ENCODE peak calls at places on chromosomes 5 and 9, in four cellular contexts. S is SK-N-SH; I is effector memory CD4-positive, alpha-beta T cell; W is small intestine. K is an unnamed sample.

GRCh38 chr5:38715671-38716070 is 130.1 kb upstream of the OSMR start:
- DNase-seq in S (peak), W (no peak), I (no peak), K (no peak)

GRCh38 chr9:125240649-125240999 is 519 bp downstream of the HSPA5 start:
- DNase-seq in S (no peak), I (no peak), W (peak), K (peak)

GRCh38 chr5:22496666-22497065 is 356.5 kb downstream of the CDH12 start:
- DNase-seq in I (no peak), S (no peak), W (no peak), K (no peak)

GRCh38 chr9:134206317-134207300 is 42.2 kb upstream of the RNU6ATAC start:
- DNase-seq in S (peak), W (no peak), I (no peak), K (no peak)

GRCh38 chr5:113038714-113039113 is 62.1 kb downstream of the DCP2 start:
- DNase-seq in W (no peak), S (no peak), I (no peak), K (no peak)

GRCh38 chr9:112380102-112380581 is at the start of gene HSDL2:
- DNase-seq in S (no peak), I (no peak), W (peak), K (peak)

GRCh38 chr5:68505917-68506860 is 290.6 kb downstream of the PIK3R1 start:
- DNase-seq in S (no peak), I (no peak), W (peak), K (no peak)

GRCh38 chr9:92507005-92507404 is 24.7 kb upstream of the ASPN start:
- DNase-seq in W (peak), I (no peak), S (no peak), K (no peak)

GRCh38 chr9:70159630-70160029 is 99.1 kb upstream of the SMC5 start:
- DNase-seq in S (no peak), I (no peak), W (no peak), K (no peak)

GRCh38 chr9:101923451-101923850 is 185.0 kb upstream of the GRIN3A start:
- DNase-seq in I (no peak), W (no peak), S (no peak), K (no peak)

GRCh38 chr5:73447234-73448071 is 1.1 kb downstream of the FOXD1 start:
- DNase-seq in I (no peak), S (peak), W (no peak), K (peak)

GRCh38 chr9:77707696-77708095 is 59.6 kb upstream of the GNA14 start:
- DNase-seq in S (no peak), I (no peak), W (no peak), K (no peak)

GRCh38 chr5:101977729-101978345 is 318.2 kb downstream of the SLCO4C1 start:
- DNase-seq in W (peak), S (peak), I (no peak), K (no peak)

GRCh38 chr9:109857337-109857736 is 77.3 kb downstream of the PALM2AKAP2 start:
- DNase-seq in W (no peak), I (no peak), S (no peak), K (no peak)

GRCh38 chr5:97534166-97534565 is 351.1 kb upstream of the RIOK2 start:
- DNase-seq in W (peak), S (peak), I (no peak), K (no peak)

GRCh38 chr9:136011703-136012496 is 50.7 kb upstream of the UBAC1 start:
- DNase-seq in I (no peak), S (peak), W (no peak), K (peak)

GRCh38 chr9:135787776-135788575 is 86.0 kb downstream of the KCNT1 start:
- DNase-seq in I (no peak), S (no peak), W (no peak), K (no peak)

GRCh38 chr5:35089688-35090314 is 42.1 kb upstream of the AGXT2 start:
- DNase-seq in S (peak), I (peak), W (peak), K (peak)

GRCh38 chr9:27303219-27303618 is 6.3 kb upstream of the EQTN start:
- DNase-seq in S (peak), I (no peak), W (no peak), K (no peak)

GRCh38 chr5:73918791-73919221 is 292.8 kb downstream of the ARHGEF28 start:
- DNase-seq in W (no peak), I (no peak), S (no peak), K (no peak)

GRCh38 chr9:129240581-129241211 is 62.6 kb upstream of the IER5L start:
- DNase-seq in W (no peak), S (no peak), I (no peak), K (no peak)

GRCh38 chr9:129838707-129839259 is 3.5 kb downstream of the USP20 start:
- DNase-seq in W (no peak), S (no peak), I (no peak), K (no peak)

GRCh38 chr5:159034083-159034824 is 65.5 kb downstream of the EBF1 start:
- DNase-seq in I (no peak), S (no peak), W (peak), K (no peak)
- H3K4me3 ChIP-seq in I (no peak), S (no peak), W (no peak), K (no peak)

DNA sequence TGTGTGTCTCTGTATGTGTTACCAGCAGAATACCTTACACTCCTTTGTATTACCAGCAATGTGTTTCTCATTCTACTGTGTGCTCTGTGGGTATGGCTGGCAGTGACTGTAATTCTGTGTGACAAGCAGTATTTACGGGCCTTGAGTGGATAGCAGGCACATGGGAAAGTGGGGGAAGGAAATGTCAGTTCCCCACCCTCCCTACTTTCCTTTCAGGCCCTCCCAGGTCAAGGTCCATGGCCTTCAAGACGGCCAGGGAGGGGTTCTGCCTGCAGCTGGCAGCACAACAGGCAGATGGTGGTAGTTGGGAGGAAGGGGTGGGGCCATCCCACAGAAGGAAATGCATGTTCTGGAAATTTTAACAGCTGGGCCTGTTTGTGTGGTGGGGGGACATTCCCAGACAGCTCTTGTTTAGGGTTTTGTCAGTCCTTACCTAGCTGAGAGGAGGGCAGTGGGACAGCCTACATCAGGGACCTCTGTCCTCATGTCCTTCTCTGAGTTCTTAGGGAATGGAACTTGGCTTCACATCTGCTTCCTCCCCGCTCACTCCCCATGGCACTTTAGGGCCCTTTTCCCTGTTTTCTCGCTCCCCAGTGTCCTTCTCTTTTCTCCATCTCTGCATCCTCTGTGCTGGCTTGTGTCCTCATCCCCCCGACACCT is 14.6 kb upstream of the TNIP1 start:
- DNase-seq in W (peak), I (no peak), S (peak), K (no peak)
- H3K27ac ChIP-seq in W (peak), I (peak), S (no peak), K (peak)

GRCh38 chr5:1005362-1005851 is 3.2 kb upstream of the NKD2 start:
- DNase-seq in I (no peak), W (no peak), S (no peak), K (no peak)
- H3K4me3 ChIP-seq in I (peak), W (peak), S (no peak), K (peak)

DNA sequence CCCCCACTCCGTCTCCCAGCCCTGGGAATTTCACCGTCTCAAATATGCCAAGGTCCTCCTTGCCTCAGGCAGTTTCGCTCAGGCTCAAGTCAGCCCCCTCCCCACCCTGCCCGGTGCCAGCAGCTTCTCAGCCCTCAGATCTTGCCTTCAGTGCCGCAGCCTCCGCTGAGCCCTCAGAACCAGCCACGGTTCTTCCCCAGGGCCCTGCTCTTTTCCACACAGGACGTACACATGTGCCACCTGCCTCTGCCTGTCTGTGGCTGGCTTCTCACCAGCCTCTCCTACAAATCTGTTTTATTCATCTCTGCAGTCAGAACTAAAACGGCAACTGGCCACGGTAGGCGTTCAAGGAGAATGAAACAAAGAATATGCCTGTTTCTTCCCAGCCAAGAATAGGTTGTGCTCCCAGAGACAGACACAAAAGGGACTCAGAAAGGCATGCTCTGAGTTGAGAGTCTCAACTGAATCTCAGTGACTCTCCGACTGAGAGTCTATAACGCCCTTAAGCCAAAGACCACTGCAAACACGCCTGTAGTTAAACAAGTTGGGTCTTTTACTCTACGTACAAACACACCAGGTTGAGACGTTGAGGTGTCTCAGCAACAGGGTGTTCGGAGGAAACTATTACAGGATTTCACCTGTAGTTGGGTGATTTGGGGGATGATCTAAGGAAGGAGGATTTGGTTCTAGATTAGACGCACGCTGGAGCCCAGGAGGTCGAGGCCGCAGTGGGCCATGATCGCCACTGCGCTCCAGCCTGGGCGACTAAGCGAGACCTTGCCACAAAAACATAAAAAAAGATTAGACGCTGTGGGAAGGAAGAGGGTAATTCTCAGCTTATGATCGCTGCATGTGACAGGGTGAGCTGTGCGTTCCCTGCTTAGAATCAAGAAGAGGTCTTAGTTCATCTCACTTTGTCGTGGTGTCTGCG is 10.5 kb upstream of the GRIN1 start:
- DNase-seq in S (peak), W (peak), I (no peak), K (peak)
- H3K27ac ChIP-seq in S (peak), W (peak), I (peak), K (peak)

DNA sequence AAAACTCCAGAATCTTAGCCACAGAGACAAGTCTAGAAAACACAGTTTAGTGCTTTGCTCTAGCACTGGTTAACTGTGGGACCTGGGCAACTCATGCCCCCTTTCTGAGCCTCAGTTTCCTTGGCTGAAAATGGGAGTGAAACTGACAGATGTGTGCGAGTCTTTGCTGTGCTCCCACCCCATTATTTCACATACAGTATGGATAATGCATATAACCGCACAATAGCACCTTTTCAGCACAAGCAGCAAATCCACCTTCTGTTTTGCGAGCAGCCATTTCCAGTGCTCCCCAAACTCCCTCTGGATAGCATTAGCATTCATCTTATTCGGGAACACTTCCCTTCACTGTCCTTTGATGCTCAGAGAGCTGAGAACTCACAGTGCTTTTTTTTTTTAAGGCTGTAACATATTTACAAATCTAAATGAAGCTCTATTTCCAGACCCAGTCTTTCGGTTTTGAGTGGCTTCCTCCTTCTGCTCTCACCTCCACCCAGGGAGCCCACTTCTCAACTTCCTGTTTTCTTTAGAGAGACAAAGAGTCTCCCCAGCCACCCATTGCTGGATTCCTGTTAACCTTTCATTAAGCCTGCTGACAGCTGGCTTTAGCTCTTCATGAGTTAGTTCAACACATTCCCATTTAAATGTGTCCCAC is 49.2 kb downstream of the TIMD4 start:
- DNase-seq in I (peak), S (no peak), W (peak), K (no peak)
- H3K4me3 ChIP-seq in I (peak), S (no peak), W (no peak), K (no peak)

GRCh38 chr9:100426532-100427365 is at the start of gene MSANTD3:
- DNase-seq in I (peak), S (peak), W (peak), K (peak)

GRCh38 chr9:100426194-100426531 is 780 bp upstream of the MSANTD3 start:
- DNase-seq in W (no peak), I (no peak), S (peak), K (no peak)

GRCh38 chr9:100430286-100430940 is 3.5 kb downstream of the MSANTD3 start:
- DNase-seq in S (no peak), I (no peak), W (no peak), K (no peak)

GRCh38 chr9:100427366-100428263 is 672 bp downstream of the MSANTD3 start:
- DNase-seq in W (peak), S (no peak), I (no peak), K (peak)

DNA sequence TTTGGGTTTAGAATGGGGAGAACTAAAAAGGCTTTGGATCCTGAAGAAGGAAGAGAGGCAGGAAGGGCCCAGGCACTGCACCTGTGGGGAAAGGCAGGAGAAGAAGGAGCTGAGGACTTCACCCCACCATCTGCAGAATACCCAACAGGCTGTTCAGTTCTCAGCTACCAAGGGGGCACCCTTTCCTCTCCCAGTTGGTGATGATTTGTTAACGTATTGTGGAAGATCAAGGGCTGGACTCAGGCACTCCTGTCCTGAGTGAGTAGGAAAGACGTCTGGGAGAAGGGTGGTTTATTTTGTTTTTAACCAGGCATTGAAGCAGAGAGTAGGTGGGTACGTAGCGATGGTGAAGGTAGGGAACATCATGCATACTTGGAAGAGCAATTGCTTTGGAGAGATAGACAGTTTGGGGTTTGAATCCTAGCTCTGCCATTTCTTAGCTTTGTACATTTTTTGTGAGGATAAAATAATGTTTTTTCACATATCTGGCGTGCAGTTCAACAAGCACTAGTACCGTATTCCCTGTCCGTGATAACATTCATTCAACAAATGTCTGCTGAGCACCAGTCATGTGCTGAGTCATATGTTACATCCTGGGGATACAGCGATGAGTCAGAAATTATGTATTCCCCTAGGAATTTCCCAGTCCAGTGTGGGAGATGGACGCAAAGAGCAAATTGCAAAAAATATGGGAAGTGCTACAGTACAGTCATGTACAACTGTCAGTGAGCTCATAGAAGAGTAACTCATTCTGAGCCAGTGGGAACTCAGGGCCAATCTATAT is 2.1 kb downstream of the MSANTD3 start:
- DNase-seq in W (peak), I (no peak), S (no peak), K (no peak)
- H3K27ac ChIP-seq in W (no peak), I (no peak), S (peak), K (peak)

DNA sequence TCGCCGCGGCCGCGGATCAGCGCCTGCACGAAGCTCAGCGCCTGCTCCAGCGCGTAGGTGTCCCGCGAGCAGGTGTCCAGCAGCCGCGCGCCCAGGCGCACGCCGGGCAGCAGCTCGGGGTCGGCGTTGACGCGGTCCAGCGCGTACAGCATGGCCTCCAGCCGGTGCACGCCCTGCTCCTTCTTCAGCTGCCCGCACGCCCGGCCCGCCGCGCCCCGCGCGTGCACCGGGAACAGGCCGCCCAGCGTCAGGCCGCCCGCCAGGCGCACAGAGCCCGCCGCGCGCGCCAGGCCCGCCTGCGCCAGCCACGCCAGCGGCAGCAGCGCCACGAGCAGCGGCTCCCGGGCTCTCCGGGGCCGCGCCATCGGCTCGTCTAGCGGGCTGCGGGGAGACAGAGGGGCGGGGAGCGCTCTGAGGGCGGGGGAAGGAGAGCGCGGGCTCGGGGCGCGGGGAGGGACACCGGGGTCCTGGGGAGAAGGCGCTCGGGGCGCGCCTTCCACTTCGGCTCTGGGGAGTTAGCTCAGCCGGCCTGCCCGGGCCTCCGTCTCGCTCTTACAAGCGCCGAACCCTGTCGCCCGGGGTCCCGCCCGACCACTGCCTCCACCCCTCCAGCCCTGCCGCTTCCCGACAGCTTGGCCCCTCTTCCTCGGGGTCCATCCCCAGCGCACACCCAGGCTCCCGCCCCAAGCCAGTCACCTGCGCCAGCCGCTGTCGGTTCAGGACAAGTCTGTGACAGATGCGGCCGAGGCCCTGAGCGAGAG is at the start of gene GRM6:
- DNase-seq in I (no peak), S (peak), W (no peak), K (peak)
- H3K4me3 ChIP-seq in I (no peak), S (no peak), W (no peak), K (no peak)

K was measured in upper lobe of left lung.